ENCODE peak calls at places on chromosomes 3 and 15, in seven cellular contexts. W, P, J, V, B, F and T are unnamed samples.

GRCh38 chr3:171898192-171898591 is 55.0 kb downstream of the TMEM212 start:
- DNase-seq in W (no peak), P (no peak), J (no peak), V (no peak), B (no peak), F (no peak), T (no peak)

GRCh38 chr3:118272976-118273375 is 761.7 kb downstream of the IGSF11 start:
- DNase-seq in W (no peak), P (no peak), J (no peak), V (no peak), B (no peak), F (no peak), T (no peak)

GRCh38 chr15:68271854-68272471 is 5.6 kb upstream of the FEM1B start:
- DNase-seq in W (peak), P (peak), J (no peak), V (no peak), B (no peak), F (peak), T (peak)

GRCh38 chr3:13498354-13499060 is 18.4 kb downstream of the HDAC11 start:
- DNase-seq in W (no peak), P (no peak), J (no peak), V (no peak), B (no peak), F (no peak), T (no peak)

GRCh38 chr3:23710555-23710954 is 95.2 kb upstream of the UBE2E1 start:
- DNase-seq in W (no peak), P (no peak), J (no peak), V (no peak), B (no peak), F (no peak), T (no peak)

GRCh38 chr3:192892981-192893827 is 24.5 kb downstream of the MB21D2 start:
- DNase-seq in W (peak), P (no peak), J (no peak), V (peak), B (no peak), F (no peak), T (no peak)

GRCh38 chr3:141728355-141728892 is 9.7 kb upstream of the RNF7 start:
- DNase-seq in W (no peak), P (peak), J (no peak), V (no peak), B (no peak), F (no peak), T (no peak)

GRCh38 chr15:70669966-70670658 is 93.2 kb downstream of the UACA start:
- DNase-seq in W (no peak), P (peak), J (no peak), V (no peak), B (no peak), F (peak), T (no peak)

GRCh38 chr15:99264125-99264524 is 12.8 kb downstream of the LRRC28 start:
- DNase-seq in W (no peak), P (no peak), J (no peak), V (no peak), B (no peak), F (no peak), T (no peak)

GRCh38 chr3:193790086-193790990 is 197.3 kb downstream of the OPA1 start:
- DNase-seq in W (no peak), P (no peak), J (no peak), V (no peak), B (no peak), F (no peak), T (no peak)

GRCh38 chr3:30770387-30770786 is 124.1 kb downstream of the GADL1 start:
- DNase-seq in W (peak), P (peak), J (no peak), V (no peak), B (no peak), F (no peak), T (peak)

GRCh38 chr3:181699171-181699903 is 12.4 kb upstream of the SOX2 start:
- DNase-seq in W (no peak), P (no peak), J (peak), V (no peak), B (no peak), F (no peak), T (peak)

GRCh38 chr3:14525685-14526631 is 14.2 kb downstream of the GRIP2 start:
- DNase-seq in W (no peak), P (no peak), J (no peak), V (no peak), B (no peak), F (no peak), T (no peak)

GRCh38 chr3:125002414-125002811 is 53.4 kb downstream of the HEG1 start:
- DNase-seq in W (no peak), P (peak), J (no peak), V (no peak), B (no peak), F (no peak), T (no peak)

GRCh38 chr3:124700880-124701684 is 29.2 kb upstream of the UMPS start:
- DNase-seq in W (no peak), P (peak), J (no peak), V (no peak), B (no peak), F (no peak), T (no peak)

GRCh38 chr3:31009881-31010280 is 115.4 kb upstream of the GADL1 start:
- DNase-seq in W (no peak), P (peak), J (no peak), V (no peak), B (no peak), F (no peak), T (no peak)

GRCh38 chr15:48955370-48955769 is 8.3 kb downstream of the SHC4 start:
- DNase-seq in W (no peak), P (no peak), J (no peak), V (no peak), B (no peak), F (no peak), T (no peak)

GRCh38 chr3:4821975-4822374 is 157.3 kb upstream of the BHLHE40 start:
- DNase-seq in W (no peak), P (no peak), J (peak), V (no peak), B (no peak), F (no peak), T (no peak)

GRCh38 chr15:27046891-27047290 is 75.9 kb downstream of the GABRG3 start:
- DNase-seq in W (no peak), P (no peak), J (no peak), V (no peak), B (no peak), F (no peak), T (no peak)

GRCh38 chr3:10716964-10717363 is 99.1 kb upstream of the SLC6A11 start:
- DNase-seq in W (no peak), P (no peak), J (no peak), V (no peak), B (no peak), F (no peak), T (no peak)

GRCh38 chr15:85314139-85314538 is 66.3 kb upstream of the AKAP13 start:
- DNase-seq in W (no peak), P (no peak), J (peak), V (no peak), B (no peak), F (no peak), T (no peak)

GRCh38 chr3:102129774-102130608 is 280.7 kb downstream of the NFKBIZ start:
- DNase-seq in W (peak), P (no peak), J (no peak), V (no peak), B (no peak), F (no peak), T (no peak)

GRCh38 chr3:133488785-133489367 is 84.6 kb upstream of the CDV3 start:
- DNase-seq in W (no peak), P (peak), J (no peak), V (no peak), B (peak), F (no peak), T (no peak)

GRCh38 chr15:94610069-94610863 is 378.9 kb downstream of the MCTP2 start:
- DNase-seq in W (no peak), P (no peak), J (no peak), V (peak), B (no peak), F (no peak), T (no peak)

GRCh38 chr3:4351164-4351855 is 48.1 kb downstream of the SETMAR start:
- DNase-seq in W (no peak), P (no peak), J (no peak), V (no peak), B (peak), F (no peak), T (no peak)

GRCh38 chr15:81888748-81889479 is 156.9 kb downstream of the MEX3B start:
- DNase-seq in W (no peak), P (no peak), J (no peak), V (no peak), B (no peak), F (no peak), T (no peak)

GRCh38 chr3:127412578-127413317 is 124.9 kb upstream of the PRR20G start:
- DNase-seq in W (no peak), P (no peak), J (peak), V (no peak), B (no peak), F (peak), T (no peak)

GRCh38 chr15:39625856-39626255 is 45.0 kb downstream of the THBS1 start:
- DNase-seq in W (no peak), P (no peak), J (no peak), V (no peak), B (no peak), F (no peak), T (no peak)

GRCh38 chr3:107684431-107684925 is 161.7 kb downstream of the BBX start:
- DNase-seq in W (no peak), P (peak), J (no peak), V (no peak), B (no peak), F (no peak), T (no peak)

GRCh38 chr3:28739647-28740046 is 391.0 kb upstream of the AZI2 start:
- DNase-seq in W (no peak), P (no peak), J (no peak), V (no peak), B (no peak), F (no peak), T (no peak)

GRCh38 chr3:69182588-69183299 is 60.3 kb upstream of the LMOD3 start:
- DNase-seq in W (no peak), P (no peak), J (no peak), V (no peak), B (no peak), F (no peak), T (no peak)

GRCh38 chr15:60819860-60820259 is 340.9 kb upstream of the ICE2 start:
- DNase-seq in W (no peak), P (no peak), J (no peak), V (no peak), B (no peak), F (no peak), T (no peak)

GRCh38 chr3:72440491-72440890 is 407.8 kb downstream of the SHQ1 start:
- DNase-seq in W (no peak), P (no peak), J (no peak), V (no peak), B (no peak), F (no peak), T (no peak)

GRCh38 chr3:17619952-17620351 is 122.5 kb downstream of the TBC1D5 start:
- DNase-seq in W (no peak), P (peak), J (no peak), V (no peak), B (no peak), F (no peak), T (no peak)

GRCh38 chr3:170867552-170867951 is 2.4 kb downstream of the RPL22L1 start:
- DNase-seq in W (no peak), P (no peak), J (no peak), V (no peak), B (no peak), F (no peak), T (no peak)

GRCh38 chr3:15206662-15207576 is 873 bp downstream of the CAPN7 start:
- DNase-seq in W (no peak), P (peak), J (no peak), V (no peak), B (peak), F (peak), T (peak)

GRCh38 chr3:6721496-6721895 is 139.4 kb upstream of the GRM7 start:
- DNase-seq in W (no peak), P (no peak), J (no peak), V (no peak), B (no peak), F (no peak), T (no peak)

GRCh38 chr3:166837535-166837934 is 542.6 kb downstream of the ZBBX start:
- DNase-seq in W (peak), P (peak), J (no peak), V (no peak), B (no peak), F (peak), T (peak)

GRCh38 chr3:14324224-14324944 is 78.0 kb upstream of the SLC6A6 start:
- DNase-seq in W (peak), P (no peak), J (no peak), V (no peak), B (no peak), F (no peak), T (no peak)

GRCh38 chr3:27544372-27544865 is 60.2 kb upstream of the SLC4A7 start:
- DNase-seq in W (no peak), P (no peak), J (no peak), V (no peak), B (no peak), F (no peak), T (no peak)
- TF ChIP-seq JUND in W (no peak), P (no peak), J (no peak), V (no peak), B (no peak), F (peak), T (no peak)

GRCh38 chr3:51354766-51355615 is 30.1 kb upstream of the MANF start:
- DNase-seq in W (no peak), P (no peak), J (no peak), V (no peak), B (no peak), F (no peak), T (no peak)
- TF ChIP-seq JUND in W (no peak), P (no peak), J (no peak), V (no peak), B (no peak), F (no peak), T (no peak)

DNA sequence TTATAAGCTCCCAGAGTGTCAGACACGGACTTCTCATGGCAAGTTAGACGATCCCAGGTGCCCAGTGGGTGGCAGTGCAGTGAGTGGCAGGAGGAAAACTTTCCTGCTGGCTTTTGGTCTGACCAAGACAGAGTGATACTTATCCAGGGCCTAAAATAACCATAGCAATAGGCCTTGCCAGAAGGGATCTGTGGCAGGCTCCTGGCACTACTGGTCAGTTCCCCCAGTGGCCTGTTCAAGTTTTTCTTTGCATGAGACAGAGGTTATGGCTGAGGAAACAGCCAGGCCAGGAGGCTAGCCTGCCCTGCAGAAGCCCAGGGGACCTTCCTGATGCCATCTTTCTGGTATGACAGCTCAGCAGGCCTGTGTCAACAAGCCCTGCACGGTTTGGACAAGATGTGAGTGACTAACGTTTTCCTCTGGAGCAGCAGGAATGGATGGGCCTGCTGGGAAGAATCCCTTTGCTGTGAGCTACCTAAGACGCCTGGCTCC is 17.9 kb downstream of the SCG5 start:
- DNase-seq in W (no peak), P (peak), J (peak), V (no peak), B (no peak), F (peak), T (peak)
- TF ChIP-seq JUND in W (no peak), P (no peak), J (no peak), V (no peak), B (no peak), F (peak), T (no peak)

GRCh38 chr15:92326236-92326635 is 67.4 kb upstream of the ST8SIA2 start:
- DNase-seq in W (no peak), P (no peak), J (no peak), V (no peak), B (no peak), F (no peak), T (no peak)
- TF ChIP-seq JUND in W (no peak), P (no peak), J (no peak), V (no peak), B (no peak), F (no peak), T (no peak)

GRCh38 chr3:148081926-148082325 is 615.8 kb upstream of the AGTR1 start:
- DNase-seq in W (no peak), P (no peak), J (no peak), V (no peak), B (no peak), F (no peak), T (no peak)

GRCh38 chr3:148083501-148084267 is 614.0 kb upstream of the AGTR1 start:
- DNase-seq in W (no peak), P (no peak), J (no peak), V (no peak), B (no peak), F (no peak), T (no peak)

GRCh38 chr3:148087601-148088371 is 609.9 kb upstream of the AGTR1 start:
- DNase-seq in W (no peak), P (no peak), J (no peak), V (no peak), B (no peak), F (no peak), T (no peak)

GRCh38 chr3:148082881-148083280 is 614.8 kb upstream of the AGTR1 start:
- DNase-seq in W (no peak), P (no peak), J (no peak), V (no peak), B (no peak), F (no peak), T (no peak)

DNA sequence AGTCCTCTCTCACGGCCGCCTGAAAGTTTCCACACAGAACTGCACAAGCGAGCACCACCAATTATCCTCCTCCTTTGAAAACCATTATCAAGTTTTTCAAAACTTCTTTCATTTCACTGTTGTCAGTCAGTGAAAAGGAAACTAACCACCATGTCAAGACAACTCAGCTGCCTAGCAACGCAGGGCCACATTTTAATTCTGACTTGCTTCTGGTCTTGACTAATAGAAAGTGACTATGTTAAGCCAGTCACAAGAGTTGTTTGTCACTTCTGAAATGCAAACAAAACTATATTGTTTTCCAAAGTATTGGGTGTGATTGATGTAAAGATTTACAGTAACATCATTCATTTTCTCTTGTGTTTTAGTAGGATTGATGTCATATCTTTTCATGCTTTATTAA is 612.8 kb upstream of the AGTR1 start:
- DNase-seq in W (no peak), P (no peak), J (no peak), V (peak), B (no peak), F (no peak), T (no peak)
- TF ChIP-seq JUND in W (no peak), P (no peak), J (no peak), V (no peak), B (no peak), F (no peak), T (no peak)

GRCh38 chr3:184481924-184482671 is 79.5 kb upstream of the EPHB3 start:
- DNase-seq in W (no peak), P (no peak), J (no peak), V (no peak), B (no peak), F (no peak), T (peak)
- TF ChIP-seq JUND in W (no peak), P (no peak), J (no peak), V (no peak), B (no peak), F (no peak), T (no peak)

GRCh38 chr15:76972420-76973361 is 22.2 kb upstream of the PSTPIP1 start:
- DNase-seq in W (no peak), P (no peak), J (peak), V (no peak), B (no peak), F (no peak), T (no peak)
- TF ChIP-seq JUND in W (no peak), P (no peak), J (no peak), V (no peak), B (peak), F (no peak), T (no peak)

DNA sequence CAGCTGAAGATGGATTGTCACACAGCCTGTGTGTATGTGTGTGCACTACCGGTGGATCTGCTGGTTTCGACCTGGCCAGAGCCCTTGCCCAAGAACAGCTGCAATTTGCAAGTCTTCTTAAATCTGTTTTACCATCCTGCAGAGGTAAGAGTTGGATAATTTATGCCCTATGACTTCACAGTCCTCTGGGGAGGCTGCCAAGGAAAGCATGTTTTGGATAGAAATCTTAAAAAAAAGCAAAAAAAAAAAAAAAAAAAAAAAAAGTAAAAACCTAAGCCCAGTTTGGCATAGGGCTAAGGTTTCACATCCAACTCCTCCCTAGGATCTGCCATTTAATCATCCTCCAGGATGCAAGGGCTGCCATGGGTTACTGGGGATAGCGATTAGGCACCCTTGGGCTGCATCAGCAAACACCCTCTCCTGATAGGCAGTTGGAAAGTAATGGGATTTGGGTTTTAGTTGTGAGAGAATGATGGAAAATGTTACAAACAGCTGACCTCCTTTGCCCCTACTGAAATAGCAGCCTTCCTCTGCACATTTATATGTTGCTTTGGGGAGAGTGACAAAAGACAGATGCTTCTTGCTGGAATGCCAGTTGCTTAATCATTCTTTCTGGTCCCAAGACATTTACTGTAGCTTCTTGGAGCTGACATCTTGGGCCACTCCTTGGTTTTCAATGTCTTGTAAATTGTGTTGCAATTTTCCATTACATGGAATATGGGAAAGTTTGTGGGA is 35.3 kb downstream of the CD200R1L start:
- DNase-seq in W (no peak), P (no peak), J (no peak), V (no peak), B (no peak), F (no peak), T (no peak)
- TF ChIP-seq JUND in W (no peak), P (no peak), J (no peak), V (no peak), B (no peak), F (peak), T (no peak)

DNA sequence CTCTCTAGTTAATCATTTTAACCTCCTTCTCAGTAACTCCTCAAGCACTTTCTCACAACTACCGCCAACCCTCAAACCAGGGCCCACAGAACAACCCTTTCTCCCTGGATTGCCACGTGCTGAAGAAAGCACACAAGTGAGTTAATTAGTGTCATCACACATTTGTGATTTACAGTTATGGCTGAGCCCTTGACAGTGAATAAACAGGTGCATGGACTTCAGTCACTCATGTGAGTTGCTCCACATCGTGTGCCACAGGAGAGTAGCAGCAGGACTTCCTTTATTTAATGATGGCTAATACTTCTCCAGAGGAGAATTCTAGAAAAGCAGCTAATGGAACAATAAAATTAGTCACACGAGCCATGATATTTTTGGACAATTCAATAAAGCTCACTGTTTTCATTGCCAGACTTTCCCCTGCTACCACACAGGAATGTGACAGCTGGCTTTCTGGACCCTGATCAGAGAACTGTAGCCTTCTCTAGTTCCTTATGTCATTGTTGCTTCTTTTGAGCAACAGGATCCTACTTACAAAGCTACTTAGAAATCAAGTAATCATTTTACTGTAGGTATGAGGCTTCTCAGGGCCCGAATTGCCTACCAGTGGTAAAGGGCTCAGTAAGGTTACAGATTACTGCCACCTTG is 94.5 kb upstream of the AADACL2 start:
- DNase-seq in W (no peak), P (peak), J (no peak), V (no peak), B (no peak), F (no peak), T (no peak)
- TF ChIP-seq JUND in W (no peak), P (no peak), J (no peak), V (no peak), B (no peak), F (no peak), T (no peak)

GRCh38 chr3:40505599-40506462 is at the start of gene ZNF620:
- DNase-seq in W (peak), P (peak), J (peak), V (no peak), B (peak), F (peak), T (peak)
- TF ChIP-seq JUND in W (no peak), P (no peak), J (no peak), V (no peak), B (peak), F (no peak), T (no peak)